ENCODE peak calls at places on chromosome 7, in six cellular contexts. A is K562, U is HepG2, S is GM12878, X is H1, Y is GM12892. B is an unnamed sample.

GRCh38 chr7:118844748-118845147 is 620.2 kb downstream of the ANKRD7 start:
- DNase-seq in A (no peak), U (peak; percentile 9), S (no peak), X (no peak), Y (no peak), B (no peak)

GRCh38 chr7:103651978-103652377 is 206.0 kb upstream of the SLC26A5 start:
- DNase-seq in A (no peak), U (no peak), S (no peak), X (no peak), Y (no peak), B (no peak)

GRCh38 chr7:4792537-4793126 is 17.2 kb downstream of the AP5Z1 start:
- DNase-seq in A (no peak), U (no peak), S (no peak), X (peak; percentile 71), Y (no peak), B (no peak)

GRCh38 chr7:127447326-127447945 is 54.9 kb upstream of the ZNF800 start:
- DNase-seq in A (peak; percentile 85), U (peak; percentile 64), S (peak; percentile 28), X (peak; percentile 67), Y (peak; percentile 24), B (peak; percentile 36)

GRCh38 chr7:128217972-128218652 is 23.0 kb upstream of the LEP start:
- DNase-seq in A (no peak), U (peak; percentile 9), S (no peak), X (no peak), Y (no peak), B (no peak)

GRCh38 chr7:48839108-48839507 is 85.2 kb upstream of the CDC14C start:
- DNase-seq in A (no peak), U (no peak), S (no peak), X (no peak), Y (no peak), B (no peak)

GRCh38 chr7:148332787-148333186 is 257.8 kb upstream of the C7orf33 start:
- DNase-seq in A (no peak), U (no peak), S (no peak), X (no peak), Y (no peak), B (no peak)

GRCh38 chr7:5232874-5233273 is 42.8 kb downstream of the WIPI2 start:
- DNase-seq in A (no peak), U (no peak), S (no peak), X (no peak), Y (no peak), B (no peak)

GRCh38 chr7:132882714-132883428 is 199.0 kb downstream of the CHCHD3 start:
- DNase-seq in A (peak; percentile 62), U (no peak), S (peak; percentile 47), X (no peak), Y (no peak), B (no peak)

GRCh38 chr7:44639701-44640321 is 33.4 kb downstream of the OGDH start:
- DNase-seq in A (no peak), U (peak; percentile 83), S (no peak), X (no peak), Y (no peak), B (no peak)

GRCh38 chr7:74061840-74062539 is 21.6 kb upstream of the LIMK1 start:
- DNase-seq in A (peak; percentile 64), U (peak; percentile 78), S (no peak), X (no peak), Y (peak; percentile 61), B (peak; percentile 72)

GRCh38 chr7:139328375-139328774 is 12.8 kb upstream of the FMC1 start:
- DNase-seq in A (no peak), U (no peak), S (no peak), X (no peak), Y (no peak), B (no peak)

GRCh38 chr7:26078437-26079362 is 73.3 kb upstream of the NFE2L3 start:
- DNase-seq in A (peak; percentile 69), U (peak; percentile 57), S (peak; percentile 36), X (peak; percentile 87), Y (peak; percentile 43), B (peak; percentile 47)

GRCh38 chr7:132738254-132738653 is 162.0 kb upstream of the PLXNA4 start:
- DNase-seq in A (no peak), U (no peak), S (no peak), X (no peak), Y (no peak), B (no peak)

GRCh38 chr7:70646551-70647248 is 485.2 kb upstream of the GALNT17 start:
- DNase-seq in A (no peak), U (no peak), S (no peak), X (no peak), Y (no peak), B (no peak)

GRCh38 chr7:43771128-43771527 is 12.6 kb downstream of the BLVRA start:
- DNase-seq in A (peak; percentile 58), U (no peak), S (no peak), X (no peak), Y (no peak), B (no peak)

GRCh38 chr7:158276414-158277218 is 311.0 kb downstream of the PTPRN2 start:
- DNase-seq in A (no peak), U (no peak), S (no peak), X (no peak), Y (no peak), B (no peak)
- TF ChIP-seq TAF1 in A (no peak), U (no peak), S (no peak), X (no peak), Y (no peak), B (no peak)

GRCh38 chr7:100673302-100673941 is at the start of gene GNB2:
- DNase-seq in A (peak; percentile 100), U (peak; percentile 96), S (peak; percentile 95), X (peak; percentile 100), Y (peak; percentile 90), B (peak; percentile 91)

GRCh38 chr7:100671353-100672327 is 1.9 kb upstream of the GNB2 start:
- DNase-seq in A (no peak), U (no peak), S (no peak), X (no peak), Y (no peak), B (no peak)

GRCh38 chr7:100674441-100675407 is 1.2 kb downstream of the GNB2 start:
- DNase-seq in A (peak; percentile 60), U (no peak), S (no peak), X (peak; percentile 69), Y (peak; percentile 24), B (peak; percentile 23)

GRCh38 chr7:100675581-100676350 is 2.2 kb downstream of the GNB2 start:
- DNase-seq in A (peak; percentile 91), U (no peak), S (peak; percentile 34), X (peak; percentile 80), Y (peak; percentile 77), B (peak; percentile 80)

DNA sequence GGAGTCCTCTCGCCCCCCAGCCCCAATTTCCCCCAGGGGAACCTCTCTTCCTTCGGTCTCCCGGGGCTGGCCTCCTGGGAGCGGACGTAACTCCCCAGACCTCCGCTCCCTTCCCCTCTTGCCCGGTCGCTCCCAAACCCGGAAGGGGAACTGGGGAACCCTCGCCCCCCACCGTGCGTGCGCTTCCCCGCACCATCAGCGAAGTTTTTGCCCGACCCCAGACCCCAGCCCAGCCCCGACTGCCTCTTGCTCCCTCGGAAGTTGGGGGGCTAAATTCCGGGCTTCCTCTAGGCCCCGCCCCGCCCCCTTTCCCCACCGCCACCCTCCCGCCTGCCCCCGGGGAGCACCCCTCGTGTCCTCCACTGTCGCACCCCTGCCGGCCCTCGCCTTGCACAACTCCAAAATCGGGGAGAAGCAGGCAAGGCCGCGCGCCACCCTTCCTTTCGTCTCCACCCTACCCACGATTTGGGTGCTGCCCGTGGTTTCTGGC is 447 bp downstream of the GNB2 start:
- DNase-seq in A (peak; percentile 71), U (no peak), S (no peak), X (peak; percentile 76), Y (peak; percentile 23), B (peak; percentile 20)
- TF ChIP-seq POLR2A in A (peak; percentile 10), U (no peak), S (no peak), X (no peak), Y (no peak), B (no peak)

DNA sequence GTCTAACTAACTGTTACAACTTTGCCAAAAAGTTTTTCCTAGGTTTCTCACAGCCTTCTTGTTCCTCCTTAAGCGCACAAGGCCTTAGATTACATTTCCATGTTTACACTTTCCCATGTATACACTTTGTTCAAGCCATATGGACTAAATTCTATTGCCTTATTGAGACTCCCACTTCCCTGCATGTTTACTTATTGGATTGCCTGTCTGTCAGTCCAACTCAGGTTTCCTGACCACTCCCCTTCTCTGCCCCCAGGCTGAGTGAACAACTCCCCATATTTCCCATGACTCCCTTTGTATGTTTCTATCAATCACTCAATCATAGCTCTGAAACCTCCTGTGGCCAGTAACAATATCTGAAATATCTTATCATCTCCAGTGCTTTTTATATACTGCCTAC is 43.0 kb downstream of the SLC25A40 start:
- DNase-seq in A (peak; percentile 11), U (no peak), S (no peak), X (no peak), Y (no peak), B (no peak)
- TF ChIP-seq TAF1 in A (no peak), U (no peak), S (no peak), X (no peak), Y (no peak), B (no peak)

GRCh38 chr7:6917258-6917657 is 91.2 kb upstream of the CCZ1B start:
- DNase-seq in A (no peak), U (no peak), S (no peak), X (no peak), Y (no peak), B (no peak)
- TF ChIP-seq POLR2A in A (no peak), U (no peak), S (no peak), X (no peak), Y (no peak), B (no peak)

GRCh38 chr7:53218730-53219504 is 183.5 kb downstream of the POM121L12 start:
- DNase-seq in A (no peak), U (no peak), S (no peak), X (peak; percentile 54), Y (no peak), B (no peak)
- TF ChIP-seq TAF1 in A (no peak), U (no peak), S (no peak), X (no peak), Y (no peak), B (no peak)

B was measured in GM12891.